ENCODE peak calls at places on chromosomes 13 and 19, in six cellular contexts. One of them, this sample, is unnamed.

GRCh38 chr13:110942248-110942981 is 27.5 kb upstream of the ANKRD10 start:
- DNase-seq in head of caudate nucleus: no peak
- DNase-seq in neural crest cell: no peak
- DNase-seq in aorta: no peak
- DNase-seq in activated T-helper 9 cell treated with anti-CD3 and anti-CD28 coated beads, Interleukin-2, amount 50 U/mL, for 16 hours: peak
- DNase-seq in IMR-90: peak
- DNase-seq in this sample: no peak

GRCh38 chr13:43894438-43894837 is 14.7 kb downstream of the LACC1 start:
- DNase-seq in head of caudate nucleus: no peak
- DNase-seq in neural crest cell: no peak
- DNase-seq in aorta: no peak
- DNase-seq in activated T-helper 9 cell treated with anti-CD3 and anti-CD28 coated beads, Interleukin-2, amount 50 U/mL, for 16 hours: no peak
- DNase-seq in IMR-90: no peak
- DNase-seq in this sample: no peak

GRCh38 chr13:41117859-41118258 is 14.7 kb downstream of the KBTBD6 start:
- DNase-seq in head of caudate nucleus: no peak
- DNase-seq in neural crest cell: no peak
- DNase-seq in aorta: no peak
- DNase-seq in activated T-helper 9 cell treated with anti-CD3 and anti-CD28 coated beads, Interleukin-2, amount 50 U/mL, for 16 hours: no peak
- DNase-seq in IMR-90: no peak
- DNase-seq in this sample: no peak

GRCh38 chr19:16581971-16582343 is 9.7 kb upstream of the SLC35E1 start:
- DNase-seq in head of caudate nucleus: no peak
- DNase-seq in neural crest cell: no peak
- DNase-seq in aorta: no peak
- DNase-seq in activated T-helper 9 cell treated with anti-CD3 and anti-CD28 coated beads, Interleukin-2, amount 50 U/mL, for 16 hours: no peak
- DNase-seq in IMR-90: peak
- DNase-seq in this sample: no peak

GRCh38 chr19:47713046-47714021 is at the start of gene EHD2:
- DNase-seq in head of caudate nucleus: peak
- DNase-seq in neural crest cell: peak
- DNase-seq in aorta: peak
- DNase-seq in activated T-helper 9 cell treated with anti-CD3 and anti-CD28 coated beads, Interleukin-2, amount 50 U/mL, for 16 hours: peak
- DNase-seq in IMR-90: peak
- DNase-seq in this sample: no peak

GRCh38 chr19:41945135-41945766 is 13.9 kb downstream of the RABAC1 start:
- DNase-seq in head of caudate nucleus: no peak
- DNase-seq in neural crest cell: no peak
- DNase-seq in aorta: no peak
- DNase-seq in activated T-helper 9 cell treated with anti-CD3 and anti-CD28 coated beads, Interleukin-2, amount 50 U/mL, for 16 hours: peak
- DNase-seq in IMR-90: no peak
- DNase-seq in this sample: no peak

GRCh38 chr13:73542446-73542845 is 483.6 kb downstream of the KLF5 start:
- DNase-seq in head of caudate nucleus: no peak
- DNase-seq in neural crest cell: no peak
- DNase-seq in aorta: no peak
- DNase-seq in activated T-helper 9 cell treated with anti-CD3 and anti-CD28 coated beads, Interleukin-2, amount 50 U/mL, for 16 hours: no peak
- DNase-seq in IMR-90: no peak
- DNase-seq in this sample: no peak

GRCh38 chr13:66200555-66200954 is 1029.6 kb downstream of the PCDH9 start:
- DNase-seq in head of caudate nucleus: no peak
- DNase-seq in neural crest cell: no peak
- DNase-seq in aorta: no peak
- DNase-seq in activated T-helper 9 cell treated with anti-CD3 and anti-CD28 coated beads, Interleukin-2, amount 50 U/mL, for 16 hours: no peak
- DNase-seq in IMR-90: no peak
- DNase-seq in this sample: no peak

GRCh38 chr13:26460652-26461051 is 96.8 kb upstream of the WASF3 start:
- DNase-seq in head of caudate nucleus: no peak
- DNase-seq in neural crest cell: no peak
- DNase-seq in aorta: no peak
- DNase-seq in activated T-helper 9 cell treated with anti-CD3 and anti-CD28 coated beads, Interleukin-2, amount 50 U/mL, for 16 hours: no peak
- DNase-seq in IMR-90: peak
- DNase-seq in this sample: no peak

GRCh38 chr19:3061214-3062161 is 807 bp downstream of the TLE5 start:
- DNase-seq in head of caudate nucleus: peak
- DNase-seq in neural crest cell: no peak
- DNase-seq in aorta: peak
- DNase-seq in activated T-helper 9 cell treated with anti-CD3 and anti-CD28 coated beads, Interleukin-2, amount 50 U/mL, for 16 hours: peak
- DNase-seq in IMR-90: peak
- DNase-seq in this sample: peak

GRCh38 chr13:113187263-113187669 is 21.2 kb downstream of the PCID2 start:
- DNase-seq in head of caudate nucleus: peak
- DNase-seq in neural crest cell: no peak
- DNase-seq in aorta: peak
- DNase-seq in activated T-helper 9 cell treated with anti-CD3 and anti-CD28 coated beads, Interleukin-2, amount 50 U/mL, for 16 hours: peak
- DNase-seq in IMR-90: peak
- DNase-seq in this sample: peak

GRCh38 chr19:39347332-39348227 is 5.4 kb downstream of the SAMD4B start:
- DNase-seq in head of caudate nucleus: no peak
- DNase-seq in neural crest cell: no peak
- DNase-seq in aorta: peak
- DNase-seq in activated T-helper 9 cell treated with anti-CD3 and anti-CD28 coated beads, Interleukin-2, amount 50 U/mL, for 16 hours: no peak
- DNase-seq in IMR-90: peak
- DNase-seq in this sample: no peak

GRCh38 chr19:15640294-15640903 is at the start of gene CYP4F3:
- DNase-seq in head of caudate nucleus: no peak
- DNase-seq in neural crest cell: no peak
- DNase-seq in aorta: peak
- DNase-seq in activated T-helper 9 cell treated with anti-CD3 and anti-CD28 coated beads, Interleukin-2, amount 50 U/mL, for 16 hours: no peak
- DNase-seq in IMR-90: no peak
- DNase-seq in this sample: peak

GRCh38 chr13:97295279-97296182 is 73.4 kb downstream of the MBNL2 start:
- DNase-seq in head of caudate nucleus: no peak
- DNase-seq in neural crest cell: no peak
- DNase-seq in aorta: no peak
- DNase-seq in activated T-helper 9 cell treated with anti-CD3 and anti-CD28 coated beads, Interleukin-2, amount 50 U/mL, for 16 hours: no peak
- DNase-seq in IMR-90: peak
- DNase-seq in this sample: no peak